ENCODE peak calls at places on chromosomes 1 and 21, in four cellular contexts. Q is GM23338, E is aorta, U is keratinocyte. G is an unnamed sample.
A peak's percentile ranks its signal among the peaks of the same experiment; 100 is the strongest.

GRCh38 chr1:43439781-43440180 is 13.9 kb downstream of the HYI start:
- DNase-seq in Q (no peak), E (no peak), U (no peak), G (no peak)

GRCh38 chr1:176068256-176068655 is 138.8 kb downstream of the COP1 start:
- DNase-seq in Q (no peak), E (no peak), U (no peak), G (no peak)

GRCh38 chr1:246588322-246588721 is 22.1 kb downstream of the CNST start:
- DNase-seq in Q (no peak), E (no peak), U (no peak), G (peak; percentile 60)

GRCh38 chr1:7538033-7538432 is 233.1 kb upstream of the VAMP3 start:
- DNase-seq in Q (no peak), E (peak; percentile 26), U (no peak), G (peak; percentile 69)

GRCh38 chr1:167770127-167770526 is 48.3 kb downstream of the MPZL1 start:
- DNase-seq in Q (peak; percentile 30), E (no peak), U (no peak), G (no peak)

GRCh38 chr21:14916676-14917141 is 148.1 kb downstream of the NRIP1 start:
- DNase-seq in Q (peak; percentile 80), E (no peak), U (no peak), G (peak; percentile 90)

GRCh38 chr1:98677288-98677687 is 15.8 kb downstream of the SNX7 start:
- DNase-seq in Q (no peak), E (no peak), U (peak; percentile 40), G (peak; percentile 34)

GRCh38 chr1:53049574-53049967 is 12.4 kb upstream of the PODN start:
- DNase-seq in Q (no peak), E (no peak), U (no peak), G (peak; percentile 21)

GRCh38 chr1:248793592-248793991 is 32.1 kb downstream of the SH3BP5L start:
- DNase-seq in Q (no peak), E (no peak), U (no peak), G (no peak)

GRCh38 chr1:56477164-56478111 is 101.9 kb downstream of the PLPP3 start:
- DNase-seq in Q (peak; percentile 69), E (peak; percentile 78), U (no peak), G (peak; percentile 80)

GRCh38 chr1:8394456-8395321 is 76.8 kb downstream of the SLC45A1 start:
- DNase-seq in Q (no peak), E (peak; percentile 62), U (no peak), G (peak; percentile 92)

GRCh38 chr1:77683836-77684148 is 1.3 kb upstream of the ZZZ3 start:
- DNase-seq in Q (no peak), E (no peak), U (no peak), G (no peak)

GRCh38 chr1:61054636-61055035 is 27.7 kb upstream of the NFIA start:
- DNase-seq in Q (peak; percentile 33), E (no peak), U (no peak), G (no peak)

GRCh38 chr1:235663628-235664027 is 14.0 kb upstream of the GNG4 start:
- DNase-seq in Q (peak; percentile 47), E (no peak), U (no peak), G (no peak)

GRCh38 chr1:203186446-203187305 is at the start of gene CHI3L1:
- DNase-seq in Q (peak; percentile 44), E (no peak), U (no peak), G (no peak)

GRCh38 chr1:6889875-6890480 is 104.7 kb downstream of the CAMTA1 start:
- DNase-seq in Q (peak; percentile 81), E (peak; percentile 73), U (no peak), G (peak; percentile 83)

GRCh38 chr1:246139745-246140182 is 367.3 kb downstream of the SMYD3 start:
- DNase-seq in Q (no peak), E (no peak), U (peak; percentile 75), G (peak; percentile 73)

GRCh38 chr1:37914719-37915483 is 32.0 kb downstream of the INPP5B start:
- DNase-seq in Q (no peak), E (no peak), U (no peak), G (no peak)

GRCh38 chr1:76269175-76269574 is 194.6 kb downstream of the ST6GALNAC3 start:
- DNase-seq in Q (no peak), E (no peak), U (no peak), G (peak; percentile 70)

GRCh38 chr21:29124645-29125044 is 5.8 kb upstream of the MAP3K7CL start:
- DNase-seq in Q (no peak), E (no peak), U (no peak), G (no peak)

GRCh38 chr1:58941471-58942289 is 157.8 kb upstream of the JUN start:
- DNase-seq in Q (no peak), E (no peak), U (no peak), G (no peak)

GRCh38 chr1:94096797-94097549 is 24.0 kb downstream of the ABCA4 start:
- DNase-seq in Q (no peak), E (peak; percentile 62), U (no peak), G (peak; percentile 84)

GRCh38 chr1:224497714-224498573 is 63.3 kb upstream of the WDR26 start:
- DNase-seq in Q (peak; percentile 81), E (peak; percentile 79), U (no peak), G (peak; percentile 80)

GRCh38 chr1:181632960-181633359 is 149.6 kb downstream of the CACNA1E start:
- DNase-seq in Q (no peak), E (no peak), U (no peak), G (no peak)

GRCh38 chr1:172401907-172402306 is 18.6 kb upstream of the C1orf105 start:
- DNase-seq in Q (peak; percentile 74), E (no peak), U (no peak), G (no peak)

GRCh38 chr1:203127672-203128611 is at the start of gene ADORA1:
- DNase-seq in Q (peak; percentile 94), E (peak; percentile 75), U (no peak), G (peak; percentile 57)

GRCh38 chr1:36359383-36359782 is 26.3 kb downstream of the STK40 start:
- DNase-seq in Q (no peak), E (no peak), U (no peak), G (no peak)

GRCh38 chr21:35923971-35924370 is 136.4 kb downstream of the SETD4 start:
- DNase-seq in Q (no peak), E (no peak), U (no peak), G (no peak)

GRCh38 chr1:22132517-22133235 is 10.2 kb downstream of the WNT4 start:
- DNase-seq in Q (no peak), E (peak; percentile 84), U (no peak), G (peak; percentile 40)

GRCh38 chr21:17461582-17461981 is 51.3 kb upstream of the CXADR start:
- DNase-seq in Q (no peak), E (no peak), U (no peak), G (peak; percentile 39)

GRCh38 chr1:52037402-52037814 is 3.8 kb upstream of the KTI12 start:
- DNase-seq in Q (no peak), E (no peak), U (no peak), G (peak; percentile 63)

GRCh38 chr1:21603177-21604138 is 65.7 kb downstream of the RAP1GAP start:
- DNase-seq in Q (no peak), E (no peak), U (no peak), G (no peak)

GRCh38 chr1:58545591-58546519 is 671 bp downstream of the OMA1 start:
- DNase-seq in Q (peak; percentile 73), E (peak; percentile 92), U (no peak), G (peak; percentile 80)

GRCh38 chr1:241079018-241079417 is 278.0 kb downstream of the RGS7 start:
- DNase-seq in Q (peak; percentile 14), E (no peak), U (no peak), G (no peak)

GRCh38 chr1:227242811-227243682 is 75.2 kb downstream of the CDC42BPA start:
- DNase-seq in Q (no peak), E (no peak), U (no peak), G (peak; percentile 15)

GRCh38 chr1:235818632-235819136 is 48.0 kb downstream of the LYST start:
- DNase-seq in Q (no peak), E (no peak), U (no peak), G (no peak)

GRCh38 chr1:166814611-166815010 is 24.7 kb upstream of the POGK start:
- DNase-seq in Q (no peak), E (no peak), U (no peak), G (peak; percentile 54)

GRCh38 chr1:38038836-38039235 is 7.8 kb downstream of the POU3F1 start:
- DNase-seq in Q (no peak), E (no peak), U (no peak), G (no peak)

GRCh38 chr1:145872421-145872891 is 13.2 kb downstream of the ANKRD35 start:
- DNase-seq in Q (peak; percentile 71), E (peak; percentile 87), U (no peak), G (peak; percentile 19)

GRCh38 chr1:224333309-224333926 is 3.4 kb upstream of the NVL start:
- DNase-seq in Q (peak; percentile 81), E (no peak), U (no peak), G (peak; percentile 79)

GRCh38 chr1:81023187-81023724 is 777.5 kb upstream of the ADGRL2 start:
- DNase-seq in Q (no peak), E (no peak), U (no peak), G (no peak)
- H3K4me3 ChIP-seq in Q (no peak overlapping the region), E (no peak overlapping the region), U (no peak overlapping the region), G (no peak overlapping the region)

GRCh38 chr1:47415728-47416318 is at the start of gene FOXE3:
- DNase-seq in Q (peak; percentile 47), E (no peak), U (no peak), G (no peak)
- H3K4me3 ChIP-seq in Q (peak within 1 kb of the TSS; percentile 56), E (no peak within 1 kb of the TSS), U (no peak within 1 kb of the TSS), G (peak within 1 kb of the TSS; percentile 50)

GRCh38 chr1:1433804-1434130 is 1.7 kb upstream of the VWA1 start:
- DNase-seq in Q (no peak), E (no peak), U (no peak), G (peak; percentile 62)

GRCh38 chr1:1432566-1432950 is 2.9 kb upstream of the VWA1 start:
- DNase-seq in Q (no peak), E (peak; percentile 41), U (no peak), G (no peak)

GRCh38 chr1:1434131-1434811 is 1.2 kb upstream of the VWA1 start:
- DNase-seq in Q (peak; percentile 72), E (peak; percentile 54), U (no peak), G (peak; percentile 26)

GRCh38 chr1:1431845-1432565 is 3.5 kb upstream of the VWA1 start:
- DNase-seq in Q (no peak), E (peak; percentile 44), U (no peak), G (peak; percentile 29)

DNA sequence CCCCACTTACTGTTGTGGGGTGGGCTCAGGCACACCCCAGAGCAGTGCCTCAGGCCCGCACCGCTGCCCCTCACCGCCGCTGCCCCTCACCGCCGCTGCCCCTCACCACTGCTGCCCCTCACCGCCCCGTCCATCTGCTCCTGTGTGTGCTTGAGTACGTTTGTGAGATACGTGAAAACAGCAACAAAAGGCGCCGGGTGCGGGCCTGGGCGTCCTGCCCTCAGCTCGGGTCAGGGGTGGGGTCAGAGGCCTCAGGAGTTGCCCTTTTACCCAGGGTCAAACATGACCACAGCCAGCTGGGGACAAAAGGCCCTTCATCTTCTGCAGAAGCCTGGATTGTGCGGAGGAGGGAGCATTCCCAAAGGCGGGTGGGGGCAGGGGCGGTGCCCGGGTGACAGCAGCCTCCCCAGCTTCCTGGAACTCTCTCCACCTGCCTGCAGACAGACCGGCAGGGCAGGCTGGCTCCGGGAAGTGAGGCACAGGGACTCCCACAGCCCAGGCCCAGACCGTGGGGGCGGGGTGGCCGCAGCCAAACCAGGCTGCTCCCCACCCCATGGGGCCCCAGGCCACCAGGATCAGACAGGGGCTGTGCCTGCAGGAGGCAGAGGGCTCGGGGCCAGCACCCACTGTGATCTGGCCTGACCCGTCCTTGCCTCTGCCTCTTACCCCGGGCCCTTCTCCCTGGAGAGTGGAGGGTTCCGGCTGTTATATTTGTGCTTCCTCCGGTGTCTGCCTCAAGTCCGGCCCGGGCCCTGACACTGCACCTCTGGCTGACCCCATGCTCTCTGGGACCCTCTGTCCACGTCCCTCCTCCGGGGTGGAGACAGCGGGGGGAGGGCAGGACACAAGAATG is 2.3 kb upstream of the VWA1 start:
- DNase-seq in Q (peak; percentile 71), E (peak; percentile 55), U (peak; percentile 25), G (no peak)
- H3K4me3 ChIP-seq in Q (peak overlapping the region; percentile 68), E (no peak overlapping the region), U (no peak overlapping the region), G (no peak overlapping the region)

GRCh38 chr1:28247603-28248272 is 11.6 kb upstream of the SESN2 start:
- DNase-seq in Q (no peak), E (no peak), U (no peak), G (no peak)
- H3K4me3 ChIP-seq in Q (peak overlapping the region; percentile 43), E (no peak overlapping the region), U (peak overlapping the region; percentile 15), G (peak overlapping the region; percentile 27)